ENCODE peak calls at places on chromosome 18, in ten cellular contexts. W, R, Z, N, O, J, Y, Q, G and F are unnamed samples.

GRCh38 chr18:56721491-56721890 is 70.3 kb downstream of the WDR7 start:
- DNase-seq in Y (no peak), J (no peak), Q (no peak), W (no peak), G (no peak), Z (no peak), N (no peak), O (no peak), R (no peak), F (no peak)

GRCh38 chr18:22346342-22346967 is 71.3 kb downstream of the CTAGE1 start:
- DNase-seq in R (no peak), O (peak), Y (peak), Z (no peak), J (no peak), Q (peak), N (peak), G (peak), W (peak), F (peak)

GRCh38 chr18:54119524-54120019 is 104.9 kb downstream of the MBD2 start:
- DNase-seq in Q (no peak), G (no peak), Z (no peak), R (peak), J (peak), N (no peak), Y (peak), W (no peak), O (no peak), F (no peak)

GRCh38 chr18:70420151-70420898 is 131.5 kb downstream of the SOCS6 start:
- DNase-seq in W (no peak), J (no peak), Q (no peak), G (no peak), Z (no peak), Y (no peak), O (no peak), R (no peak), N (no peak), F (no peak)

GRCh38 chr18:39952816-39953215 is 2002.2 kb upstream of the PIK3C3 start:
- DNase-seq in G (no peak), Y (no peak), W (no peak), R (no peak), Z (no peak), N (no peak), O (no peak), Q (no peak), J (no peak), F (no peak)

GRCh38 chr18:49846718-49847470 is 33.6 kb upstream of the ACAA2 start:
- DNase-seq in J (no peak), Q (peak), W (no peak), O (no peak), G (no peak), N (no peak), Z (no peak), R (no peak), Y (no peak), F (no peak)

GRCh38 chr18:79868811-79869541 is 71.2 kb downstream of the KCNG2 start:
- DNase-seq in N (no peak), R (no peak), O (no peak), Z (no peak), Q (peak), J (no peak), W (no peak), Y (no peak), G (no peak), F (no peak)

GRCh38 chr18:13018379-13018778 is 27.2 kb downstream of the CEP192 start:
- DNase-seq in Q (no peak), J (no peak), O (no peak), Y (no peak), N (no peak), W (no peak), R (no peak), G (no peak), Z (no peak), F (no peak)

GRCh38 chr18:12046046-12046750 is 47.4 kb upstream of the ANKRD62 start:
- DNase-seq in Q (no peak), O (no peak), W (no peak), R (no peak), G (no peak), J (no peak), Z (no peak), N (no peak), Y (no peak), F (no peak)

GRCh38 chr18:50096766-50097435 is 98.0 kb downstream of the MYO5B start:
- DNase-seq in G (no peak), N (no peak), Y (no peak), J (no peak), Q (no peak), W (no peak), R (no peak), O (no peak), Z (no peak), F (no peak)

GRCh38 chr18:58805482-58806187 is 59.0 kb upstream of the ZNF532 start:
- DNase-seq in Z (no peak), Q (no peak), G (no peak), J (no peak), W (no peak), N (no peak), R (no peak), O (no peak), Y (no peak), F (no peak)

GRCh38 chr18:63949068-63949737 is at the start of gene HMSD:
- DNase-seq in W (peak), Y (no peak), N (no peak), O (peak), Z (peak), J (no peak), G (peak), Q (peak), R (peak), F (no peak)

GRCh38 chr18:8139971-8140406 is 469.2 kb upstream of the RAB12 start:
- DNase-seq in G (peak), Q (peak), Z (no peak), Y (no peak), W (peak), N (peak), O (no peak), J (no peak), R (no peak), F (peak)

GRCh38 chr18:8140841-8141501 is 468.3 kb upstream of the RAB12 start:
- DNase-seq in Q (peak), G (no peak), Y (peak), Z (no peak), N (no peak), J (no peak), W (peak), R (no peak), O (no peak), F (peak)

GRCh38 chr18:8139127-8139591 is 470.1 kb upstream of the RAB12 start:
- DNase-seq in R (no peak), O (no peak), W (peak), Q (no peak), N (no peak), G (no peak), Z (no peak), Y (peak), J (no peak), F (no peak)

GRCh38 chr18:8142932-8143331 is 466.3 kb upstream of the RAB12 start:
- DNase-seq in N (no peak), O (no peak), R (no peak), Q (no peak), G (no peak), J (no peak), W (no peak), Z (no peak), Y (no peak), F (no peak)

DNA sequence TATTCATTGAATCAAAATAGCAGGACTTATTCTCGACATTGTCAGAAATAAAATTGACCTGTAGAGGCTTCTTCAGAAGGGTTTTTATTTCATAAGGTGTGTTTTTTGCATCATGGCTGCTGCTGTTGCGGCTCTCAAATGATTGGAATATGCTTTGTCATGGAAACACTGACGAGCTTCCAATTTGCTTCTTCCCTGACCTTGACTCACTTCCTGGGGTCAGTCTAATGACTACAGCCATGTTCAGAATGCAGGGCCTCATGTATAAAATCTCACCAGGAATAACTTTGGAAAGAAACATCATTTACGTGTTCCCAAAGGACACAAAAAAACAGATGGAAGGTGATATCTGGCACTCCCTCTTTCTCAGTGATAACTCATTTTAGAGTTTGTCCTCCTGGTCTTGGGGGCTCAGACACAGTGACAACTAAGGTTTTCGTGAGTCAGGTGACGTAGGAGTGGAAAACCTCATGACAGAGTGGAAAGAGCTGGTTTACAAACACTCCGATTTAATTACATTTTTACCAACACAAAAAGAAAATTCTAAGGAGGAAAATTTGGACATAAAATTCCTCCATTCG is 467.0 kb upstream of the RAB12 start:
- DNase-seq in J (no peak), W (no peak), Q (no peak), R (no peak), Z (no peak), O (no peak), N (no peak), Y (peak), G (no peak), F (no peak)
- H3K27ac ChIP-seq in J (no peak), W (peak), Q (peak), R (peak), Z (no peak), O (no peak), N (no peak), Y (peak), G (no peak), F (peak)

GRCh38 chr18:35334183-35334582 is 10.0 kb downstream of the ZNF24 start:
- DNase-seq in J (no peak), O (no peak), W (no peak), Z (no peak), N (no peak), Q (no peak), Y (no peak), G (no peak), R (no peak), F (no peak)
- H3K27ac ChIP-seq in J (no peak), O (no peak), W (no peak), Z (no peak), N (no peak), Q (peak), Y (no peak), G (no peak), R (no peak), F (no peak)

DNA sequence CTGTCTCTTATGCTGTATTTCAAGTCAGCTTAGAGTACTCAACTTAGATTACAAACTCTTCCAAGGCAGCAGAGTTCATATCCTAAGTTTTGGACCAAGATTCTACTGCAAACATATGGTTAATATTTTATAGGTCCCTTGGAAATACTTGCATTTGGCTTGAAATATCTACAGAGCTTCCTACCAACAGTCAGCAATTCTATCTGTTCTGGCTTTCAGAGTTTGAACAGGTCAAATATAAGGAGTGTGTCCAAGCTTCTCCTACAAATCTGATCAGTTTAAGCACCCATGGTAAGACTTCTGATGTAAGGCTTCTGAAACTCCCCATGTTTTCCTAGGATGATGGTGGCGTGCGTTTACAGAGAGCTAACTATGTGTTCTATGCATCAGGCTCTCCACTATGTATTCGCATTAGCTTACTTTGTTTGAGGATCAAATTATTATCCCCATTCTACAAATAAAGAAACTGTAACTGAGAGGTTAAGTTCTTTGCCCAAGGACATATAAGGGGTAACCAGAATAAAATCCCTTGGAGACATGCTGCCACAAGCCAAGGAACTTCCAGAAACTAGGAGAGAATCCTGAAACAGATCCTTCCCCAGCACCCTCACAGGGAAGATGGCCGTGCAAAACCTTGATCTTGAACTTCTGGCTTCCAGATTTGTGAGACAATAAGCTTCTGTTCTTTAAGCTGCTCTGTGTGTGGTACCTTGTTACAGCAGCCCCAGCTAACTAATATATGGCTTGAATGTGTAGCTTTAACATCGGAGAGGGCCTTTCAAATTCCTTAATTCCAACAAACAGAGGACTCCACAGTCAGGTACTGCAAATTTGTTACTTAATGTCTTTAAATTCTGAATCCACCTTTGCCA is 55.1 kb downstream of the ATP8B1 start:
- DNase-seq in Q (no peak), R (no peak), J (peak), N (no peak), G (no peak), W (no peak), Y (no peak), O (no peak), Z (no peak), F (no peak)
- H3K27ac ChIP-seq in Q (peak), R (peak), J (no peak), N (peak), G (no peak), W (no peak), Y (no peak), O (no peak), Z (no peak), F (peak)

DNA sequence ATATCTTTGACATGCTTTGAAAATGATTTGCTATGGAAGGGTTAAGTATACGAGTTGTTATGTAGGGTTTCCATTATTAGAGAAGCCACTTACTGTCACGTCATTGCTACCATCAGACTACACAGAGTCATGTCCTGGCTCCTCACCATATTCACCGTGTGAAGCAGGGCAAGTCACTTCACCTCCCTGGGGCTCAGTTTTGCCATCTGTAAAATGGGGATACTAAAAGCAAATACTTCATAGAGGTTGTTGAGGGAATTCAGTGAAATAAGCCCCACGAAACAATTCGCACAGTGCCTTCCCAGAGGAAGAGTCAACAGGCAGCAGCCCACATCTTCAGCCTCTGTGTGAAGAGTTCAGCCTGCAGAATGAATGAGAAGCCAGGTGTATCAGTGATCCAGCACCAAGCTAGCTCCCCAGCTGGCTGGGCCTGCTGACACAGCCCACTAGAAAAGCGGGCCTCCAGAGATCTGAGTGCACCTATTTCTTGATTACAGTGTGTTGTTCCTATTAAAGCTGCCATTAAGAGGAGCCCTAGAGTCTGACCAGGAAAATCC is 3.4 kb downstream of the DIPK1C start:
- DNase-seq in W (no peak), R (no peak), Y (no peak), J (no peak), Z (no peak), N (no peak), O (no peak), G (no peak), Q (no peak), F (no peak)
- H3K27ac ChIP-seq in W (peak), R (no peak), Y (peak), J (no peak), Z (no peak), N (no peak), O (no peak), G (no peak), Q (no peak), F (no peak)

GRCh38 chr18:48166336-48166875 is 235.9 kb upstream of the SMAD2 start:
- DNase-seq in Q (peak), G (no peak), N (peak), J (no peak), Z (no peak), W (no peak), R (no peak), Y (no peak), O (no peak), F (no peak)

GRCh38 chr18:48166971-48167370 is 236.5 kb upstream of the SMAD2 start:
- DNase-seq in Z (peak), Q (peak), R (no peak), J (no peak), O (no peak), Y (peak), G (peak), W (peak), N (peak), F (peak)

GRCh38 chr18:48167901-48168300 is 237.4 kb upstream of the SMAD2 start:
- DNase-seq in G (peak), Y (no peak), O (no peak), Z (no peak), N (peak), R (no peak), Q (peak), J (no peak), W (no peak), F (peak)

GRCh38 chr18:48170651-48171050 is 238.5 kb downstream of the ZBTB7C start:
- DNase-seq in N (peak), O (no peak), Q (no peak), R (no peak), Y (no peak), G (no peak), Z (no peak), W (no peak), J (no peak), F (no peak)

DNA sequence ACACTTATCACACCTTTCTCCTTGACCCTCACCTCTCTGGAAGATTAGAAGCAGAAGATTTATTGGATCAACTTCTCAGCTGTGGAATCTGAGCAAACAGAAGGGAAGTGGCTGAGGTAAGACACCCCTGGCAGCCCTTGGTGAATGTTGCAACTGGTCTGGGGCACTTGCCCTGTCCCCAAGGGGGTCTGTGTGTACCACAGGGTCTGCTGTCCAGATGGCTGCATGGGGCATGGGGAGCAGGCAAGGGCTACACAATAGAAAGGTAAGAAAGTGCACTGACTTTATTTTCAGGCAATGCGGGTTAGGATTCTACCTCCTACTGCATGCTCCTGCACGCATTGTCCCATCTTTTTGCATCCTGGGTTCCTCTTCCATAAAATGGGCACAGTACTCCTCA is 238.4 kb upstream of the SMAD2 start:
- DNase-seq in Y (no peak), Q (no peak), N (peak), Z (no peak), W (no peak), R (no peak), J (no peak), G (no peak), O (no peak), F (no peak)
- H3K27ac ChIP-seq in Y (no peak), Q (no peak), N (no peak), Z (no peak), W (no peak), R (no peak), J (no peak), G (no peak), O (no peak), F (no peak)

GRCh38 chr18:37913051-37913450 is 347.5 kb upstream of the CELF4 start:
- DNase-seq in W (no peak), Z (no peak), O (no peak), N (no peak), J (no peak), R (no peak), Y (no peak), Q (no peak), G (no peak), F (no peak)
- H3K27ac ChIP-seq in W (no peak), Z (no peak), O (no peak), N (no peak), J (no peak), R (no peak), Y (no peak), Q (no peak), G (no peak), F (no peak)

DNA sequence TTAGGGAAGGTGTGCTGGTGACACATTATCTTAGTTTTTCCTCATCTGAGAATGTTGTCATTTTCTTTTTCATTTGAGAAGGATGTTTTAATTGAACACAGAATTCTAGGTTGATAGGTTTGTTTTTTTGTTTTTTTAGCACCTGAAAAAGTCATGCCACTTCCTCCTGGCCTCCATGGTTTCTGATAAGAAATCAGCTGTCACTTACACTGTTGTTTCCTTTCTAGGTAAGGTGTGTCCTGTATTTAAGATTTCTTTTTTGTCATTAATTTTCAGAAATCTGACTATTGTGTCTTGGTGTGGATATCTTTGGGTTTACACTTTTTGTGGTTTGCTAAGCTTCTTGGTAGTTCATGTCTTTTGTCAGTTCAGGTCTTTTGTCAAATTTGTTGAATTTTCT is 99.3 kb downstream of the ROCK1 start:
- DNase-seq in O (no peak), J (peak), Q (no peak), W (no peak), Z (no peak), N (no peak), R (no peak), Y (no peak), G (no peak), F (no peak)
- H3K27ac ChIP-seq in O (no peak), J (no peak), Q (no peak), W (no peak), Z (no peak), N (no peak), R (no peak), Y (no peak), G (no peak), F (no peak)

GRCh38 chr18:3059272-3059671 is 46.3 kb upstream of the LPIN2 start:
- DNase-seq in N (no peak), W (no peak), J (no peak), Z (no peak), R (no peak), G (no peak), Q (no peak), Y (no peak), O (no peak), F (no peak)

GRCh38 chr18:3061581-3062416 is 48.9 kb upstream of the LPIN2 start:
- DNase-seq in Q (no peak), J (no peak), Z (no peak), N (no peak), G (no peak), O (peak), R (no peak), W (no peak), Y (no peak), F (no peak)

GRCh38 chr18:3058328-3059191 is 45.6 kb upstream of the LPIN2 start:
- DNase-seq in J (no peak), Q (no peak), O (peak), Y (no peak), N (no peak), Z (no peak), G (no peak), W (no peak), R (no peak), F (no peak)

GRCh38 chr18:3062798-3063563 is 50.0 kb upstream of the LPIN2 start:
- DNase-seq in Y (peak), Z (peak), W (peak), Q (peak), R (no peak), N (peak), J (peak), G (peak), O (peak), F (peak)

GRCh38 chr18:3060667-3061580 is 48.0 kb upstream of the LPIN2 start:
- DNase-seq in Q (no peak), O (peak), G (peak), Y (no peak), J (peak), Z (no peak), R (no peak), N (no peak), W (no peak), F (no peak)
- H3K27ac ChIP-seq in Q (no peak), O (peak), G (peak), Y (peak), J (no peak), Z (peak), R (no peak), N (no peak), W (peak), F (no peak)

GRCh38 chr18:62073461-62073860 is 113.4 kb downstream of the PIGN start:
- DNase-seq in N (no peak), O (no peak), W (no peak), R (no peak), J (no peak), Z (no peak), Y (no peak), Q (no peak), G (no peak), F (no peak)
- H3K27ac ChIP-seq in N (no peak), O (no peak), W (no peak), R (no peak), J (no peak), Z (no peak), Y (no peak), Q (no peak), G (no peak), F (no peak)